ENCODE peak calls at places on chromosomes 7 and 10, in ten cellular contexts. M is NT2/D1; B is RWPE2; N is right cardiac atrium; I is OCI-LY7; S is naive thymus-derived CD4-positive, alpha-beta T cell; L is colonic mucosa; X is A549; Z is CD8-positive, alpha-beta T cell; Q is transverse colon. V is an unnamed sample.

GRCh38 chr7:101299511-101300464 is 21.8 kb downstream of the IFT22 start:
- DNase-seq in M (no peak), B (no peak), N (no peak), I (no peak), S (no peak), L (no peak), X (no peak), Z (no peak), Q (no peak), V (no peak)

GRCh38 chr7:22137026-22137425 is 191.3 kb upstream of the CDCA7L start:
- DNase-seq in M (no peak), B (no peak), N (no peak), I (no peak), S (no peak), L (no peak), X (no peak), Z (no peak), Q (no peak), V (no peak)

GRCh38 chr10:130138479-130138866 is 2.3 kb downstream of the GLRX3 start:
- DNase-seq in M (no peak), B (peak; percentile 73), N (no peak), I (no peak), S (no peak), L (no peak), X (peak; percentile 85), Z (no peak), Q (no peak), V (no peak)

GRCh38 chr10:1308415-1308814 is 252.2 kb downstream of the WDR37 start:
- DNase-seq in M (no peak), B (no peak), N (no peak), I (no peak), S (no peak), L (no peak), X (no peak), Z (no peak), Q (no peak), V (no peak)

GRCh38 chr10:26679588-26679987 is 17.9 kb upstream of the PDSS1 start:
- DNase-seq in M (no peak), B (no peak), N (no peak), I (no peak), S (no peak), L (no peak), X (no peak), Z (no peak), Q (no peak), V (no peak)

GRCh38 chr7:137485818-137486217 is 142.3 kb upstream of the PTN start:
- DNase-seq in M (no peak), B (no peak), N (no peak), I (no peak), S (no peak), L (no peak), X (no peak), Z (no peak), Q (no peak), V (no peak)

GRCh38 chr10:5587151-5588079 is 62.7 kb downstream of the CALML3 start:
- DNase-seq in M (no peak), B (no peak), N (peak; percentile 77), I (no peak), S (no peak), L (no peak), X (no peak), Z (no peak), Q (no peak), V (no peak)

GRCh38 chr10:104334965-104335650 is 3.2 kb downstream of the ITPRIP start:
- DNase-seq in M (no peak), B (no peak), N (no peak), I (no peak), S (peak; percentile 44), L (peak; percentile 16), X (no peak), Z (peak; percentile 43), Q (no peak), V (no peak)

GRCh38 chr7:66921396-66921917 is 432 bp downstream of the TMEM248 start:
- DNase-seq in M (no peak), B (no peak), N (peak; percentile 73), I (no peak), S (peak; percentile 23), L (peak; percentile 49), X (no peak), Z (peak; percentile 11), Q (peak; percentile 23), V (peak; percentile 6)

GRCh38 chr10:78332699-78333098 is 299.0 kb downstream of the RPS24 start:
- DNase-seq in M (no peak), B (no peak), N (no peak), I (no peak), S (no peak), L (peak; percentile 6), X (no peak), Z (no peak), Q (no peak), V (no peak)

GRCh38 chr10:1049425-1049958 is 573 bp upstream of the IDI1 start:
- DNase-seq in M (no peak), B (no peak), N (no peak), I (no peak), S (no peak), L (no peak), X (no peak), Z (no peak), Q (no peak), V (no peak)

GRCh38 chr7:2807846-2808772 is 36.0 kb downstream of the GNA12 start:
- DNase-seq in M (no peak), B (no peak), N (no peak), I (no peak), S (no peak), L (no peak), X (no peak), Z (no peak), Q (no peak), V (no peak)

GRCh38 chr7:140667476-140667875 is 5.3 kb upstream of the ADCK2 start:
- DNase-seq in M (no peak), B (no peak), N (no peak), I (no peak), S (no peak), L (no peak), X (no peak), Z (no peak), Q (no peak), V (no peak)

GRCh38 chr7:80935971-80936370 is 17.1 kb upstream of the SEMA3C start:
- DNase-seq in M (no peak), B (no peak), N (no peak), I (no peak), S (no peak), L (no peak), X (no peak), Z (no peak), Q (no peak), V (no peak)

GRCh38 chr10:82564353-82565218 is 689.6 kb downstream of the NRG3 start:
- DNase-seq in M (no peak), B (no peak), N (no peak), I (no peak), S (no peak), L (no peak), X (peak; percentile 10), Z (no peak), Q (no peak), V (no peak)

GRCh38 chr7:84162125-84162524 is 32.5 kb downstream of the SEMA3A start:
- DNase-seq in M (no peak), B (no peak), N (no peak), I (no peak), S (no peak), L (no peak), X (no peak), Z (no peak), Q (no peak), V (no peak)

GRCh38 chr10:50381637-50382036 is 130.3 kb upstream of the ASAH2 start:
- DNase-seq in M (no peak), B (no peak), N (no peak), I (no peak), S (no peak), L (no peak), X (no peak), Z (no peak), Q (no peak), V (no peak)

GRCh38 chr7:128361463-128362441 is at the start of gene PRRT4:
- DNase-seq in M (no peak), B (no peak), N (peak; percentile 84), I (no peak), S (peak; percentile 53), L (no peak), X (peak; percentile 63), Z (peak; percentile 43), Q (peak; percentile 27), V (no peak)

GRCh38 chr10:8487346-8487745 is 432.9 kb downstream of the GATA3 start:
- DNase-seq in M (no peak), B (no peak), N (no peak), I (no peak), S (no peak), L (no peak), X (no peak), Z (no peak), Q (no peak), V (no peak)
- H3K4me1 ChIP-seq in M (peaks cover 3% of the 10 kb centered on the region), B (no peaks in the 10 kb centered on the region), N (no peaks in the 10 kb centered on the region), I (no peaks in the 10 kb centered on the region), S (no peaks in the 10 kb centered on the region), L (no peaks in the 10 kb centered on the region), X (no peaks in the 10 kb centered on the region), Z (no peaks in the 10 kb centered on the region), Q (no peaks in the 10 kb centered on the region), V (no peaks in the 10 kb centered on the region)

DNA sequence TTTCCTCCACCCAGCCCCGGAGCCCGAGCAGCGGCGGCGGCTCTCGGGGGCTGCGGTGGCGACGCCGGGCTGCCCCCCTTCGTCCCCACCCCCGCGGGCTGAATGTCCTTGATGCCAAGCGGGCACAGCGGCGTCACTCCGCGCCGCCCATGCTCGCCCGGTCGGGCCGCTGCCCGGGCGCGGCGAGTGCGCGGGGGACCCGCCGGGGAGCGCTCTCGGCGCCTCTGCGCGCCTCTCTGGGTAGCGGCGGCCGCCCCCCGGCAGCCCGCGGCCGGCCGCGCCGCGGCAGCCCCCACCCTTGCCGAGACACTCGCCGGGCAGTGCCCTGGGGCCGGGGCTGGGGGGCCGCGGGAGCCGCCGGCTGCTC is 436 bp upstream of the PLXNA4 start:
- DNase-seq in M (no peak), B (no peak), N (peak; percentile 61), I (no peak), S (no peak), L (no peak), X (no peak), Z (no peak), Q (no peak), V (no peak)
- H3K4me3 ChIP-seq in M (peak overlapping the region; percentile 45), B (peak overlapping the region; percentile 13), N (peak overlapping the region; percentile 79), I (no peak overlapping the region), S (no peak overlapping the region), L (peak overlapping the region; percentile 34), X (peak overlapping the region; percentile 47), Z (peak overlapping the region; percentile 41), Q (peak overlapping the region; percentile 52), V (peak overlapping the region; percentile 37)

DNA sequence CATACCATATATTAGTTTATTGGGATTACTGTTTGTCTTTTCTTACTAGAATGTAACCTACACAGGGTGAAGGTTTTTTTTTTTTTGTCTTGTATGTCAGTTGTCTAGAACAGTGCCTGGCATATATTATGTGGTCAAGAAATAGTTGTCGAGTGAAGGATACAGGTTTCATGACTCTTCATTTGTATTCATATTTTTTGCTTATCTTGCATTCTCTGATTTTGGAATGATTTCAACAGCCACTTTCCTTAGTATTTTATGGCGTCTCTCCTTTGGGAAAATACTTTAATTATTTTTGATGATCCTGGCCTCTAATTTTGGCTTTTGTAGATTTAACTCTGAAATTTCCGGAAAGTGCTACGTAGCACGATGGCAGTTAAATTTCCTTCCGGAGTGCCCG is 12.4 kb downstream of the RBM33 start:
- DNase-seq in M (no peak), B (no peak), N (no peak), I (no peak), S (no peak), L (no peak), X (no peak), Z (no peak), Q (no peak), V (no peak)
- H3K4me1 ChIP-seq in M (no peaks in the 10 kb centered on the region), B (peaks cover 23% of the 10 kb centered on the region), N (peaks cover 2% of the 10 kb centered on the region), I (peaks cover 74% of the 10 kb centered on the region), S (peaks cover 24% of the 10 kb centered on the region), L (no peaks in the 10 kb centered on the region), X (peaks cover 48% of the 10 kb centered on the region), Z (peaks cover 53% of the 10 kb centered on the region), Q (peaks cover 44% of the 10 kb centered on the region), V (peaks cover 6% of the 10 kb centered on the region)

GRCh38 chr10:21176934-21177480 is 279.9 kb upstream of the NEBL start:
- DNase-seq in M (no peak), B (no peak), N (no peak), I (no peak), S (no peak), L (no peak), X (no peak), Z (no peak), Q (no peak), V (no peak)
- H3K4me3 ChIP-seq in M (no peak overlapping the region), B (no peak overlapping the region), N (no peak overlapping the region), I (no peak overlapping the region), S (no peak overlapping the region), L (no peak overlapping the region), X (no peak overlapping the region), Z (no peak overlapping the region), Q (no peak overlapping the region), V (no peak overlapping the region)

V was measured in effector memory CD4-positive, alpha-beta T cell.